ENCODE peak calls at places on chromosomes 4 and X, in four cellular contexts. J is GM12878, K is Peyer's patch, G is ovary. D is an unnamed sample.

GRCh38 chr4:157779084-157779483 is 393.7 kb downstream of the GASK1B start:
- DNase-seq in J (no peak), K (no peak), G (no peak), D (no peak)

GRCh38 chrX:134632386-134632785 is 25.9 kb downstream of the PLAC1 start:
- DNase-seq in J (no peak), K (no peak), G (no peak), D (no peak)

GRCh38 chr4:4859010-4859798 is at the start of gene MSX1:
- DNase-seq in J (no peak), K (peak), G (peak), D (peak)

GRCh38 chr4:85369703-85370380 is 105.1 kb upstream of the ARHGAP24 start:
- DNase-seq in J (no peak), K (no peak), G (no peak), D (no peak)

GRCh38 chr4:78722320-78722719 is 53.8 kb upstream of the BMP2K start:
- DNase-seq in J (no peak), K (no peak), G (no peak), D (no peak)

GRCh38 chr4:180669637-180670036 is 1573.6 kb upstream of the TENM3 start:
- DNase-seq in J (no peak), K (no peak), G (no peak), D (no peak)

GRCh38 chr4:186798951-186799659 is 75.4 kb upstream of the FAT1 start:
- DNase-seq in J (no peak), K (no peak), G (no peak), D (no peak)

GRCh38 chrX:135420831-135421230 is 913 bp upstream of the SMIM10L2A start:
- DNase-seq in J (no peak), K (no peak), G (no peak), D (no peak)

GRCh38 chr4:151709071-151709470 is 51.7 kb downstream of the GATB start:
- DNase-seq in J (no peak), K (no peak), G (no peak), D (no peak)

GRCh38 chr4:153465922-153466636 is at the start of gene TMEM131L:
- DNase-seq in J (no peak), K (peak), G (peak), D (peak)

GRCh38 chrX:133053854-133054565 is 42.9 kb downstream of the USP26 start:
- DNase-seq in J (no peak), K (no peak), G (no peak), D (no peak)

GRCh38 chrX:153469811-153470410 is 465 bp downstream of the HAUS7 start:
- DNase-seq in J (no peak), K (peak), G (no peak), D (no peak)

GRCh38 chr4:158624889-158625478 is 46.7 kb downstream of the C4orf46 start:
- DNase-seq in J (peak), K (no peak), G (no peak), D (peak)

GRCh38 chrX:96837808-96838207 is 45.9 kb upstream of the RPA4 start:
- DNase-seq in J (no peak), K (no peak), G (no peak), D (no peak)

DNA sequence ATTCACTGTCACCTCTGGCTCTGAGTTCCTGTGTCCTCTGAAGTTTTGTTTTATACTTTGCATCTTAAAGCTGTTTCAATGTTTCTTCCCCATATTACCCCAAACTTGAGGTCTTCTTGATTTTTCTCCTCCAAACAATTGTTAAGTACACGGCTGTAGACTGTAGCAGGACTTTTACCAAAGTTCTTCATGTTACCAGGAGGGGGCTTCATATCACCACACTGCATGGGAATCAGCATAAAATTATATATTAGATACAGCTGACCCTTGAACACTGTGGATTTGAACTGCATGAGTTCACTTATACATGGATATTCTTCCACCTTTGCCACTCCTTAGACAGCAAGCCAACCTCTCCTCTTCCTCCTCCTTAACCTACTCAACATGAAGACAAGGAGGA is 56.6 kb downstream of the SPATA18 start:
- DNase-seq in J (no peak), K (no peak), G (no peak), D (no peak)
- TF ChIP-seq CTCF in J (no peak), K (no peak), G (no peak), D (no peak)

DNA sequence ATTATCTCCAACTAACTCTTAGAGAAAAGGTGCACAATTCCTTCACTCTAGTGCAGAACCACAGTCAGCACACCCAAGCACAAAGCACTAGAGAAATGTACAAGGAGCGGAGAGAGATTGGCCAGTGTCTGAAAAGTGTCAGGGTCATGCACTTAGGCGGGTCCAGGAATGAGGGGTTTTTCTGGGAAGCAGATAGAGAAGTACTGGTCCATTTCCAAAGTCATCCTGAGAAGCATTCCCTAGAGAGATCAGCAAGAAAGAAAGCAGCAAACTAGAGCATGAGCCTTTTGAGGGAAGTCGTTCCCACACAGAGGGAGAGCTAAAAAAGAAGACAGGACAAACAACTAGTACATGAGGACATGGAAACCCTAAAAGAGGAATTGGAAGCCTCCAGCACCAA is 168.1 kb upstream of the MAP3K15 start:
- DNase-seq in J (no peak), K (no peak), G (no peak), D (no peak)
- H3K4me3 ChIP-seq in J (no peak), K (no peak), G (no peak), D (no peak)

GRCh38 chrX:73562986-73563739 is at the start of gene CHIC1:
- DNase-seq in J (peak), K (peak), G (peak), D (peak)
- TF ChIP-seq POLR2A in J (peak), K (no peak), G (no peak), D (no peak)

DNA sequence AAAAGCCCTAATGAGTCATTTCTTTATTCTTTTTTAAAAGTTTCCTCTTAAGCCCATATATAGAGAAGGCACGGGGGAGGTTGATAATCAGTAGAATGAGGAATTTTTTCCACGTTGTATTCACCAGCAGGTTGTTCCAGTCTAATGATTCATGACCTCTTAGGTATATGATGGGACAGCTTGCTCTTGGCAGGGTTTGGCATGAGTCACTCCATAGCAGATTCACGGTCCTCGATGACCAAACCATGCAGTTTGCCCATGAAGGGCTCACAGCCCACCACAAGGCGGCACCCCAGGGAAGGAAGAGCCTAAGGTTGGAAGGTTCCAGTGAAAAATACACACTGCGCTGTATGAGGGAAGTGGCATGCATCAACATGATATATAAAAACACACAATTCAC is 623.8 kb upstream of the DIPK2B start:
- DNase-seq in J (no peak), K (no peak), G (peak), D (peak)
- TF ChIP-seq CTCF in J (peak), K (no peak), G (no peak), D (no peak)

GRCh38 chr4:73220815-73221214 is 37.8 kb downstream of the ANKRD17 start:
- DNase-seq in J (no peak), K (no peak), G (no peak), D (no peak)
- H3K4me3 ChIP-seq in J (no peak), K (no peak), G (no peak), D (no peak)

GRCh38 chr4:119028296-119028695 is 107.3 kb upstream of the MYOZ2 start:
- DNase-seq in J (no peak), K (no peak), G (no peak), D (no peak)

GRCh38 chr4:119025916-119026661 is 109.5 kb upstream of the MYOZ2 start:
- DNase-seq in J (no peak), K (no peak), G (peak), D (peak)

GRCh38 chr4:119027815-119028214 is 107.8 kb upstream of the MYOZ2 start:
- DNase-seq in J (no peak), K (no peak), G (no peak), D (no peak)

GRCh38 chr4:119025440-119025839 is 110.2 kb upstream of the MYOZ2 start:
- DNase-seq in J (no peak), K (no peak), G (peak), D (peak)

GRCh38 chr4:119026662-119027444 is 108.8 kb upstream of the MYOZ2 start:
- DNase-seq in J (no peak), K (no peak), G (no peak), D (no peak)
- TF ChIP-seq POLR2A in J (no peak), K (no peak), G (no peak), D (no peak)

D was measured in lower leg skin.